ENCODE peak calls at places on chromosomes 7 and 10, in seven cellular contexts. One of them, this sample, is unnamed.

GRCh38 chr7:155991470-155991869 is 179.2 kb upstream of the SHH start:
- DNase-seq in GF-D8: no peak
- DNase-seq in CD8-positive, alpha-beta memory T cell: no peak
- DNase-seq in MM.1S: no peak
- DNase-seq in A172: no peak
- DNase-seq in adipocyte: no peak
- DNase-seq in AG08395: no peak
- DNase-seq in this sample: no peak

GRCh38 chr7:142539901-142540300 is 209.4 kb upstream of the PRSS1 start:
- DNase-seq in GF-D8: no peak
- DNase-seq in CD8-positive, alpha-beta memory T cell: no peak
- DNase-seq in MM.1S: peak
- DNase-seq in A172: peak
- DNase-seq in adipocyte: peak
- DNase-seq in AG08395: peak
- DNase-seq in this sample: no peak

GRCh38 chr10:43865275-43866135 is 216.8 kb upstream of the ZNF32 start:
- DNase-seq in GF-D8: no peak
- DNase-seq in CD8-positive, alpha-beta memory T cell: no peak
- DNase-seq in MM.1S: no peak
- DNase-seq in A172: no peak
- DNase-seq in adipocyte: no peak
- DNase-seq in AG08395: no peak
- DNase-seq in this sample: no peak

GRCh38 chr7:69739182-69739581 is 140.9 kb downstream of the AUTS2 start:
- DNase-seq in GF-D8: no peak
- DNase-seq in CD8-positive, alpha-beta memory T cell: no peak
- DNase-seq in MM.1S: no peak
- DNase-seq in A172: peak
- DNase-seq in adipocyte: no peak
- DNase-seq in AG08395: no peak
- DNase-seq in this sample: no peak

GRCh38 chr7:118259115-118259514 is 34.6 kb downstream of the ANKRD7 start:
- DNase-seq in GF-D8: no peak
- DNase-seq in CD8-positive, alpha-beta memory T cell: no peak
- DNase-seq in MM.1S: peak
- DNase-seq in A172: no peak
- DNase-seq in adipocyte: peak
- DNase-seq in AG08395: no peak
- DNase-seq in this sample: no peak

GRCh38 chr7:157703534-157704195 is 366.9 kb downstream of the DNAJB6 start:
- DNase-seq in GF-D8: no peak
- DNase-seq in CD8-positive, alpha-beta memory T cell: no peak
- DNase-seq in MM.1S: no peak
- DNase-seq in A172: no peak
- DNase-seq in adipocyte: no peak
- DNase-seq in AG08395: no peak
- DNase-seq in this sample: no peak

GRCh38 chr10:120112809-120113208 is 220.3 kb downstream of the SEC23IP start:
- DNase-seq in GF-D8: no peak
- DNase-seq in CD8-positive, alpha-beta memory T cell: no peak
- DNase-seq in MM.1S: no peak
- DNase-seq in A172: no peak
- DNase-seq in adipocyte: no peak
- DNase-seq in AG08395: no peak
- DNase-seq in this sample: no peak

GRCh38 chr7:94216944-94217461 is 177.7 kb upstream of the COL1A2 start:
- DNase-seq in GF-D8: no peak
- DNase-seq in CD8-positive, alpha-beta memory T cell: no peak
- DNase-seq in MM.1S: no peak
- DNase-seq in A172: no peak
- DNase-seq in adipocyte: peak
- DNase-seq in AG08395: no peak
- DNase-seq in this sample: no peak

GRCh38 chr7:99094369-99094768 is 49.5 kb downstream of the SMURF1 start:
- DNase-seq in GF-D8: no peak
- DNase-seq in CD8-positive, alpha-beta memory T cell: no peak
- DNase-seq in MM.1S: no peak
- DNase-seq in A172: no peak
- DNase-seq in adipocyte: no peak
- DNase-seq in AG08395: no peak
- DNase-seq in this sample: no peak

GRCh38 chr7:33185786-33186185 is 56.4 kb downstream of the BBS9 start:
- DNase-seq in GF-D8: no peak
- DNase-seq in CD8-positive, alpha-beta memory T cell: peak
- DNase-seq in MM.1S: peak
- DNase-seq in A172: peak
- DNase-seq in adipocyte: peak
- DNase-seq in AG08395: peak
- DNase-seq in this sample: no peak

GRCh38 chr7:148492157-148492860 is 98.3 kb upstream of the C7orf33 start:
- DNase-seq in GF-D8: no peak
- DNase-seq in CD8-positive, alpha-beta memory T cell: no peak
- DNase-seq in MM.1S: no peak
- DNase-seq in A172: no peak
- DNase-seq in adipocyte: no peak
- DNase-seq in AG08395: no peak
- DNase-seq in this sample: no peak

GRCh38 chr7:141014091-141014490 is 661 bp downstream of the MRPS33 start:
- DNase-seq in GF-D8: no peak
- DNase-seq in CD8-positive, alpha-beta memory T cell: no peak
- DNase-seq in MM.1S: no peak
- DNase-seq in A172: no peak
- DNase-seq in adipocyte: peak
- DNase-seq in AG08395: peak
- DNase-seq in this sample: no peak

GRCh38 chr7:28017372-28017771 is 163.2 kb downstream of the JAZF1 start:
- DNase-seq in GF-D8: no peak
- DNase-seq in CD8-positive, alpha-beta memory T cell: no peak
- DNase-seq in MM.1S: no peak
- DNase-seq in A172: peak
- DNase-seq in adipocyte: peak
- DNase-seq in AG08395: peak
- DNase-seq in this sample: no peak

GRCh38 chr7:43647314-43647691 is 64.4 kb downstream of the STK17A start:
- DNase-seq in GF-D8: no peak
- DNase-seq in CD8-positive, alpha-beta memory T cell: no peak
- DNase-seq in MM.1S: no peak
- DNase-seq in A172: peak
- DNase-seq in adipocyte: peak
- DNase-seq in AG08395: no peak
- DNase-seq in this sample: no peak

GRCh38 chr7:55296070-55296469 is 69.1 kb upstream of the LANCL2 start:
- DNase-seq in GF-D8: no peak
- DNase-seq in CD8-positive, alpha-beta memory T cell: no peak
- DNase-seq in MM.1S: no peak
- DNase-seq in A172: no peak
- DNase-seq in adipocyte: no peak
- DNase-seq in AG08395: no peak
- DNase-seq in this sample: no peak

GRCh38 chr7:17041324-17041723 is 159.5 kb upstream of the AGR3 start:
- DNase-seq in GF-D8: peak
- DNase-seq in CD8-positive, alpha-beta memory T cell: no peak
- DNase-seq in MM.1S: no peak
- DNase-seq in A172: peak
- DNase-seq in adipocyte: peak
- DNase-seq in AG08395: peak
- DNase-seq in this sample: no peak